ENCODE peak calls at places on chromosomes 11 and 22, in six cellular contexts. One of them, this sample, is unnamed. For H3K4me1, the result is how much of the 10 kb centered on the place peaks cover.

GRCh38 chr11:126646701-126647209 is 291.3 kb downstream of the ST3GAL4 start:
- DNase-seq in foreskin keratinocyte: peak
- DNase-seq in endothelial cell of umbilical vein: no peak
- DNase-seq in uterus: no peak
- DNase-seq in transverse colon: no peak
- DNase-seq in small intestine: no peak
- DNase-seq in this sample: no peak

GRCh38 chr11:9787981-9788521 is 124.2 kb downstream of the SWAP70 start:
- DNase-seq in small intestine: no peak
- DNase-seq in endothelial cell of umbilical vein: no peak
- DNase-seq in uterus: peak
- DNase-seq in foreskin keratinocyte: no peak
- DNase-seq in transverse colon: peak
- DNase-seq in this sample: no peak

GRCh38 chr11:68749501-68750196 is 1.7 kb downstream of the TESMIN start:
- DNase-seq in foreskin keratinocyte: no peak
- DNase-seq in uterus: no peak
- DNase-seq in transverse colon: no peak
- DNase-seq in small intestine: no peak
- DNase-seq in endothelial cell of umbilical vein: no peak
- DNase-seq in this sample: no peak

GRCh38 chr11:16299884-16300778 is 56.2 kb downstream of the SOX6 start:
- DNase-seq in small intestine: no peak
- DNase-seq in foreskin keratinocyte: no peak
- DNase-seq in endothelial cell of umbilical vein: no peak
- DNase-seq in uterus: no peak
- DNase-seq in transverse colon: no peak
- DNase-seq in this sample: no peak

GRCh38 chr11:32110795-32111194 is 19.9 kb downstream of the RCN1 start:
- DNase-seq in transverse colon: no peak
- DNase-seq in endothelial cell of umbilical vein: no peak
- DNase-seq in small intestine: no peak
- DNase-seq in foreskin keratinocyte: no peak
- DNase-seq in uterus: no peak
- DNase-seq in this sample: no peak

GRCh38 chr22:19654338-19654922 is 59.9 kb upstream of the SEPTIN5 start:
- DNase-seq in foreskin keratinocyte: no peak
- DNase-seq in uterus: no peak
- DNase-seq in small intestine: no peak
- DNase-seq in transverse colon: no peak
- DNase-seq in endothelial cell of umbilical vein: no peak
- DNase-seq in this sample: no peak

GRCh38 chr22:21009638-21010425 is 5.1 kb upstream of the P2RX6 start:
- DNase-seq in uterus: no peak
- DNase-seq in transverse colon: peak
- DNase-seq in small intestine: peak
- DNase-seq in endothelial cell of umbilical vein: peak
- DNase-seq in foreskin keratinocyte: no peak
- DNase-seq in this sample: peak

GRCh38 chr11:6572215-6572614 is 31.2 kb downstream of the RRP8 start:
- DNase-seq in foreskin keratinocyte: peak
- DNase-seq in uterus: no peak
- DNase-seq in small intestine: no peak
- DNase-seq in transverse colon: no peak
- DNase-seq in endothelial cell of umbilical vein: no peak
- DNase-seq in this sample: no peak

GRCh38 chr22:40560551-40560950 is 76.0 kb downstream of the MRTFA start:
- DNase-seq in transverse colon: no peak
- DNase-seq in small intestine: no peak
- DNase-seq in uterus: no peak
- DNase-seq in foreskin keratinocyte: no peak
- DNase-seq in endothelial cell of umbilical vein: peak
- DNase-seq in this sample: no peak

GRCh38 chr22:36461665-36462474 is 19.6 kb downstream of the TXN2 start:
- DNase-seq in transverse colon: no peak
- DNase-seq in endothelial cell of umbilical vein: peak
- DNase-seq in uterus: peak
- DNase-seq in foreskin keratinocyte: peak
- DNase-seq in small intestine: no peak
- DNase-seq in this sample: peak

GRCh38 chr22:47027766-47028165 is 265.3 kb downstream of the TBC1D22A start:
- DNase-seq in foreskin keratinocyte: no peak
- DNase-seq in small intestine: no peak
- DNase-seq in endothelial cell of umbilical vein: no peak
- DNase-seq in transverse colon: no peak
- DNase-seq in uterus: peak
- DNase-seq in this sample: no peak

GRCh38 chr11:24421766-24422165 is 75.1 kb upstream of the LUZP2 start:
- DNase-seq in endothelial cell of umbilical vein: no peak
- DNase-seq in small intestine: no peak
- DNase-seq in uterus: no peak
- DNase-seq in transverse colon: no peak
- DNase-seq in foreskin keratinocyte: peak
- DNase-seq in this sample: no peak

GRCh38 chr11:65555693-65556231 is 2.4 kb downstream of the LTBP3 start:
- DNase-seq in uterus: peak
- DNase-seq in foreskin keratinocyte: no peak
- DNase-seq in small intestine: no peak
- DNase-seq in endothelial cell of umbilical vein: peak
- DNase-seq in transverse colon: no peak
- DNase-seq in this sample: no peak

GRCh38 chr11:44634401-44635281 is 69.2 kb downstream of the CD82 start:
- DNase-seq in endothelial cell of umbilical vein: peak
- DNase-seq in small intestine: no peak
- DNase-seq in transverse colon: peak
- DNase-seq in foreskin keratinocyte: no peak
- DNase-seq in uterus: peak
- DNase-seq in this sample: peak

GRCh38 chr11:120133216-120134105 is 4.5 kb downstream of the TRIM29 start:
- DNase-seq in foreskin keratinocyte: no peak
- DNase-seq in uterus: no peak
- DNase-seq in endothelial cell of umbilical vein: no peak
- DNase-seq in transverse colon: peak
- DNase-seq in small intestine: no peak
- DNase-seq in this sample: no peak

GRCh38 chr22:41661088-41661487 is 27.6 kb downstream of the SNU13 start:
- DNase-seq in uterus: no peak
- DNase-seq in endothelial cell of umbilical vein: no peak
- DNase-seq in small intestine: no peak
- DNase-seq in transverse colon: no peak
- DNase-seq in foreskin keratinocyte: no peak
- DNase-seq in this sample: no peak

GRCh38 chr11:61327669-61328071 is 5.2 kb downstream of the DDB1 start:
- DNase-seq in foreskin keratinocyte: no peak
- DNase-seq in uterus: no peak
- DNase-seq in endothelial cell of umbilical vein: no peak
- DNase-seq in transverse colon: no peak
- DNase-seq in small intestine: no peak
- DNase-seq in this sample: no peak

GRCh38 chr11:9269492-9270030 is 4.4 kb upstream of the DENND5A start:
- DNase-seq in foreskin keratinocyte: no peak
- DNase-seq in small intestine: no peak
- DNase-seq in transverse colon: peak
- DNase-seq in uterus: no peak
- DNase-seq in endothelial cell of umbilical vein: no peak
- DNase-seq in this sample: no peak

GRCh38 chr11:115464269-115464668 is 39.9 kb downstream of the CADM1 start:
- DNase-seq in endothelial cell of umbilical vein: no peak
- DNase-seq in foreskin keratinocyte: no peak
- DNase-seq in small intestine: no peak
- DNase-seq in uterus: no peak
- DNase-seq in transverse colon: no peak
- DNase-seq in this sample: no peak

GRCh38 chr11:126423743-126424142 is 68.3 kb downstream of the ST3GAL4 start:
- DNase-seq in small intestine: no peak
- DNase-seq in endothelial cell of umbilical vein: no peak
- DNase-seq in transverse colon: no peak
- DNase-seq in foreskin keratinocyte: no peak
- DNase-seq in uterus: no peak
- DNase-seq in this sample: no peak

GRCh38 chr11:43574949-43575915 is 105.3 kb upstream of the HSD17B12 start:
- DNase-seq in foreskin keratinocyte: no peak
- DNase-seq in endothelial cell of umbilical vein: peak
- DNase-seq in uterus: no peak
- DNase-seq in small intestine: no peak
- DNase-seq in transverse colon: no peak
- DNase-seq in this sample: no peak

GRCh38 chr11:115385211-115385610 is 119.0 kb downstream of the CADM1 start:
- DNase-seq in endothelial cell of umbilical vein: no peak
- DNase-seq in transverse colon: no peak
- DNase-seq in small intestine: no peak
- DNase-seq in uterus: no peak
- DNase-seq in foreskin keratinocyte: no peak
- DNase-seq in this sample: no peak

GRCh38 chr11:60482361-60482760 is 10.2 kb upstream of the MS4A12 start:
- DNase-seq in endothelial cell of umbilical vein: no peak
- DNase-seq in foreskin keratinocyte: no peak
- DNase-seq in uterus: no peak
- DNase-seq in transverse colon: no peak
- DNase-seq in small intestine: no peak
- DNase-seq in this sample: no peak

GRCh38 chr11:702731-703461 is 3.1 kb upstream of the EPS8L2 start:
- DNase-seq in foreskin keratinocyte: no peak
- DNase-seq in uterus: no peak
- DNase-seq in small intestine: no peak
- DNase-seq in endothelial cell of umbilical vein: no peak
- DNase-seq in transverse colon: peak
- DNase-seq in this sample: no peak
- H3K4me1 ChIP-seq in foreskin keratinocyte: under half
- H3K4me1 ChIP-seq in uterus: under half
- H3K4me1 ChIP-seq in small intestine: under half
- H3K4me1 ChIP-seq in endothelial cell of umbilical vein: under half
- H3K4me1 ChIP-seq in transverse colon: under half
- H3K4me1 ChIP-seq in this sample: under half

DNA sequence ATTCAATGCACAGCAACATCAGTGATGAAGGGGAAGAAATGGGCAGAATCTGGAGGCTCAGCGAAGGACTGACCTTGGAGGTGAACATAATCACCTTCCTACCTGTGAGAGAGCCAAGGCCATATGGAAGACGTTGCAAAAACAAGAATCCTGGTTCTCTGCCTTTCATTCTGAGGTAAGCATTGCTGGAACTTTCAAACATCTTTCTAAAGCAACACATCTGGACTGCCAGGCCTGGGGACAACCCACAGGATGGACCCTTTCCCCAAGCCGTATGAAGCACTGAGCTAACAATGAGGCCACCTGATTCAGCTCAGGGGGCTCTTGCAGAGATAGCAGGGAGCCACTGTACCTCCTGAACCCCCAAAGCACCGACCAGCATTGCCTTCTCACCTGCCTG is 70.5 kb downstream of the ETS1 start:
- DNase-seq in endothelial cell of umbilical vein: no peak
- DNase-seq in small intestine: no peak
- DNase-seq in transverse colon: no peak
- DNase-seq in uterus: no peak
- DNase-seq in foreskin keratinocyte: no peak
- DNase-seq in this sample: no peak
- H3K27ac ChIP-seq in endothelial cell of umbilical vein: no peak
- H3K27ac ChIP-seq in small intestine: peak
- H3K27ac ChIP-seq in transverse colon: peak
- H3K27ac ChIP-seq in uterus: peak
- H3K27ac ChIP-seq in foreskin keratinocyte: no peak
- H3K27ac ChIP-seq in this sample: no peak

DNA sequence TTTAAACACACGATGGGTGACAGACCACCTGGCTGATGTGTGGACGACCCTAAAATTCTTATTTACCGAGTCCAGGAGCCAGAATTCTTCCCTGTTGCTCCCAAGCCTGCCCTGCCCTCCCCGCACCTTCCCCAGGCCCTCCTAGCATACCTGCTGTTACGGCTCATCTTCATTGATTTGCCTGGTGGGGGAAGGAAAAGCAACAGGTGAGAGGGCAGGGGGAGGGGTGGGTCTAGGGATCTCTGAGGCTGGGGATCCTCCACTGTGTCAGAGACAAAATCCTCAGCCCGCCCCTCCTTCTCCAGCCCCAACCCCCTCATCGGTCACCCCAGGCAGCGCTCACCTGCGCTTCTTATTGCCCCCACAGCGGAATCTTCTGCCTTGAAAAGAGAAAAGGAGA is 4.0 kb downstream of the FXYD2 start:
- DNase-seq in small intestine: no peak
- DNase-seq in uterus: no peak
- DNase-seq in foreskin keratinocyte: no peak
- DNase-seq in transverse colon: no peak
- DNase-seq in endothelial cell of umbilical vein: no peak
- DNase-seq in this sample: no peak
- H3K4me1 ChIP-seq in small intestine: under half
- H3K4me1 ChIP-seq in uterus: under half
- H3K4me1 ChIP-seq in foreskin keratinocyte: under half
- H3K4me1 ChIP-seq in transverse colon: under half
- H3K4me1 ChIP-seq in endothelial cell of umbilical vein: under half
- H3K4me1 ChIP-seq in this sample: under half

GRCh38 chr11:134120921-134121526 is 52.2 kb downstream of the JAM3 start:
- DNase-seq in uterus: peak
- DNase-seq in foreskin keratinocyte: no peak
- DNase-seq in transverse colon: no peak
- DNase-seq in small intestine: no peak
- DNase-seq in endothelial cell of umbilical vein: peak
- DNase-seq in this sample: no peak

GRCh38 chr11:134116210-134116609 is 47.3 kb downstream of the JAM3 start:
- DNase-seq in uterus: no peak
- DNase-seq in small intestine: no peak
- DNase-seq in transverse colon: no peak
- DNase-seq in foreskin keratinocyte: no peak
- DNase-seq in endothelial cell of umbilical vein: no peak
- DNase-seq in this sample: no peak

GRCh38 chr11:134119094-134119493 is 50.2 kb downstream of the JAM3 start:
- DNase-seq in uterus: no peak
- DNase-seq in endothelial cell of umbilical vein: peak
- DNase-seq in small intestine: no peak
- DNase-seq in transverse colon: no peak
- DNase-seq in foreskin keratinocyte: peak
- DNase-seq in this sample: no peak

GRCh38 chr11:134118016-134118415 is 49.1 kb downstream of the JAM3 start:
- DNase-seq in small intestine: no peak
- DNase-seq in uterus: no peak
- DNase-seq in endothelial cell of umbilical vein: no peak
- DNase-seq in foreskin keratinocyte: no peak
- DNase-seq in transverse colon: no peak
- DNase-seq in this sample: no peak

DNA sequence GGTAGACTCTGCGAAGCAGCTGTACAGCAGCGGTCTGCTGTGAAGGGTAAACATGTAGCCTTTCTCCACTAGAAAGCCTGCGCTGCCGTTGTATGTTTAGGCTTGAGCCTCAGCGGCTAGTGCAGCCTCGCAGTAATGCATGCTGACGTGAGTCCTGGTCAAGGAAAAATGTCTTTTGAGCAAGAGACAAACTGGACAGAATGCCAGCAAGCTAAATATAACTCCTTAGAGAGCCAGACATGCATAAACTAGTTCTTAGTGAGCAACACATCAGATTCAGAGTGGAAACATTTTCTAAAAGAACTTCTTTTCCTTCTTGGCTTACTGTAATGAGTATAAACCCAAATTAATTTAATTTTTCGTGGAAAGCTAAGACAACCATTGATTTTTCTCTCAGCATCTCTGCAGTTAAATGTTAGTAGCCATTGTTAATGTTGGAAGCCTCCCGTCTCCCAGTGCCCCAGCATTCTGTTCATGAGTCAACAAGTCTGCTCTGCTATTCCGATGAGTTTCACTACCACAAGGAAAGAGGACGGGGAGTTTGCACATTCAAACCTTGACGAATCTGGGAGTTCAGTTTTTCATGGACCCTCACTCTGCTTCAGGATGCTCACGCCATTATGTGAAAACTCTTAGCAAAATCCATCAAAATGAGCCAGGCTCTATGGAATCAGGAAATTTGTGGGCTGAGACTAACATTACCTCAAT is 51.4 kb downstream of the JAM3 start:
- DNase-seq in foreskin keratinocyte: peak
- DNase-seq in uterus: peak
- DNase-seq in endothelial cell of umbilical vein: peak
- DNase-seq in transverse colon: peak
- DNase-seq in small intestine: no peak
- DNase-seq in this sample: no peak
- H3K27ac ChIP-seq in foreskin keratinocyte: no peak
- H3K27ac ChIP-seq in uterus: peak
- H3K27ac ChIP-seq in endothelial cell of umbilical vein: peak
- H3K27ac ChIP-seq in transverse colon: peak
- H3K27ac ChIP-seq in small intestine: no peak
- H3K27ac ChIP-seq in this sample: no peak